ENCODE peak calls at places on chromosomes 6 and 20, in nine cellular contexts. One of them, this sample, is unnamed.

GRCh38 chr6:166806962-166807757 is 149.2 kb downstream of the RNASET2 start:
- DNase-seq in lower lobe of right lung: no peak
- DNase-seq in MM.1S: no peak
- DNase-seq in CD8-positive, alpha-beta T cell: no peak
- DNase-seq in hepatocyte: no peak
- DNase-seq in lower leg skin: no peak
- DNase-seq in upper lobe of left lung: no peak
- DNase-seq in cardiac muscle cell: no peak
- DNase-seq in uterus: no peak
- DNase-seq in this sample: no peak

GRCh38 chr6:7273709-7274108 is 39.3 kb downstream of the SSR1 start:
- DNase-seq in lower lobe of right lung: no peak
- DNase-seq in MM.1S: no peak
- DNase-seq in CD8-positive, alpha-beta T cell: peak
- DNase-seq in hepatocyte: no peak
- DNase-seq in lower leg skin: no peak
- DNase-seq in upper lobe of left lung: no peak
- DNase-seq in cardiac muscle cell: no peak
- DNase-seq in uterus: no peak
- DNase-seq in this sample: no peak

GRCh38 chr6:14440891-14441358 is 323.4 kb downstream of the CD83 start:
- DNase-seq in lower lobe of right lung: no peak
- DNase-seq in MM.1S: no peak
- DNase-seq in CD8-positive, alpha-beta T cell: no peak
- DNase-seq in hepatocyte: no peak
- DNase-seq in lower leg skin: no peak
- DNase-seq in upper lobe of left lung: no peak
- DNase-seq in cardiac muscle cell: no peak
- DNase-seq in uterus: no peak
- DNase-seq in this sample: no peak

GRCh38 chr20:53900380-53900999 is 169.9 kb downstream of the BCAS1 start:
- DNase-seq in lower lobe of right lung: no peak
- DNase-seq in MM.1S: no peak
- DNase-seq in CD8-positive, alpha-beta T cell: no peak
- DNase-seq in hepatocyte: no peak
- DNase-seq in lower leg skin: no peak
- DNase-seq in upper lobe of left lung: no peak
- DNase-seq in cardiac muscle cell: peak
- DNase-seq in uterus: no peak
- DNase-seq in this sample: no peak

GRCh38 chr20:11261533-11262000 is 587.8 kb upstream of the JAG1 start:
- DNase-seq in lower lobe of right lung: no peak
- DNase-seq in MM.1S: no peak
- DNase-seq in CD8-positive, alpha-beta T cell: no peak
- DNase-seq in hepatocyte: no peak
- DNase-seq in lower leg skin: no peak
- DNase-seq in upper lobe of left lung: no peak
- DNase-seq in cardiac muscle cell: peak
- DNase-seq in uterus: no peak
- DNase-seq in this sample: no peak

GRCh38 chr6:52724406-52725121 is 38.7 kb downstream of the GSTA2 start:
- DNase-seq in lower lobe of right lung: peak
- DNase-seq in MM.1S: peak
- DNase-seq in CD8-positive, alpha-beta T cell: peak
- DNase-seq in hepatocyte: peak
- DNase-seq in lower leg skin: peak
- DNase-seq in upper lobe of left lung: no peak
- DNase-seq in cardiac muscle cell: peak
- DNase-seq in uterus: peak
- DNase-seq in this sample: peak

GRCh38 chr20:45816951-45817651 is 4.7 kb downstream of the UBE2C start:
- DNase-seq in lower lobe of right lung: no peak
- DNase-seq in MM.1S: no peak
- DNase-seq in CD8-positive, alpha-beta T cell: no peak
- DNase-seq in hepatocyte: no peak
- DNase-seq in lower leg skin: no peak
- DNase-seq in upper lobe of left lung: no peak
- DNase-seq in cardiac muscle cell: no peak
- DNase-seq in uterus: no peak
- DNase-seq in this sample: no peak

GRCh38 chr6:17684134-17684533 is 22.6 kb downstream of the NUP153 start:
- DNase-seq in lower lobe of right lung: no peak
- DNase-seq in MM.1S: no peak
- DNase-seq in CD8-positive, alpha-beta T cell: no peak
- DNase-seq in hepatocyte: no peak
- DNase-seq in lower leg skin: no peak
- DNase-seq in upper lobe of left lung: no peak
- DNase-seq in cardiac muscle cell: no peak
- DNase-seq in uterus: no peak
- DNase-seq in this sample: no peak

GRCh38 chr20:50071039-50071888 is 41.7 kb downstream of the UBE2V1 start:
- DNase-seq in lower lobe of right lung: peak
- DNase-seq in MM.1S: peak
- DNase-seq in CD8-positive, alpha-beta T cell: peak
- DNase-seq in hepatocyte: peak
- DNase-seq in lower leg skin: peak
- DNase-seq in upper lobe of left lung: peak
- DNase-seq in cardiac muscle cell: peak
- DNase-seq in uterus: peak
- DNase-seq in this sample: peak

GRCh38 chr6:27188206-27188884 is 59.2 kb upstream of the PRSS16 start:
- DNase-seq in lower lobe of right lung: peak
- DNase-seq in MM.1S: peak
- DNase-seq in CD8-positive, alpha-beta T cell: peak
- DNase-seq in hepatocyte: peak
- DNase-seq in lower leg skin: peak
- DNase-seq in upper lobe of left lung: no peak
- DNase-seq in cardiac muscle cell: peak
- DNase-seq in uterus: peak
- DNase-seq in this sample: peak

GRCh38 chr20:4925842-4926530 is 75.3 kb downstream of the SLC23A2 start:
- DNase-seq in lower lobe of right lung: peak
- DNase-seq in MM.1S: no peak
- DNase-seq in CD8-positive, alpha-beta T cell: no peak
- DNase-seq in hepatocyte: no peak
- DNase-seq in lower leg skin: peak
- DNase-seq in upper lobe of left lung: no peak
- DNase-seq in cardiac muscle cell: peak
- DNase-seq in uterus: peak
- DNase-seq in this sample: no peak

GRCh38 chr6:19354181-19354580 is 483.0 kb upstream of the ID4 start:
- DNase-seq in lower lobe of right lung: no peak
- DNase-seq in MM.1S: no peak
- DNase-seq in CD8-positive, alpha-beta T cell: no peak
- DNase-seq in hepatocyte: no peak
- DNase-seq in lower leg skin: no peak
- DNase-seq in upper lobe of left lung: no peak
- DNase-seq in cardiac muscle cell: no peak
- DNase-seq in uterus: no peak
- DNase-seq in this sample: no peak

GRCh38 chr20:49482621-49483017 is at the start of gene KCNB1:
- DNase-seq in lower lobe of right lung: peak
- DNase-seq in MM.1S: peak
- DNase-seq in CD8-positive, alpha-beta T cell: peak
- DNase-seq in hepatocyte: peak
- DNase-seq in lower leg skin: peak
- DNase-seq in upper lobe of left lung: peak
- DNase-seq in cardiac muscle cell: peak
- DNase-seq in uterus: peak
- DNase-seq in this sample: peak

GRCh38 chr20:53750827-53751393 is 157.3 kb upstream of the ZNF217 start:
- DNase-seq in lower lobe of right lung: no peak
- DNase-seq in MM.1S: no peak
- DNase-seq in CD8-positive, alpha-beta T cell: peak
- DNase-seq in hepatocyte: peak
- DNase-seq in lower leg skin: peak
- DNase-seq in upper lobe of left lung: no peak
- DNase-seq in cardiac muscle cell: peak
- DNase-seq in uterus: peak
- DNase-seq in this sample: no peak

GRCh38 chr20:47795214-47795667 is 10.0 kb upstream of the SULF2 start:
- DNase-seq in lower lobe of right lung: peak
- DNase-seq in MM.1S: no peak
- DNase-seq in CD8-positive, alpha-beta T cell: no peak
- DNase-seq in hepatocyte: no peak
- DNase-seq in lower leg skin: peak
- DNase-seq in upper lobe of left lung: no peak
- DNase-seq in cardiac muscle cell: peak
- DNase-seq in uterus: no peak
- DNase-seq in this sample: no peak

GRCh38 chr6:36753671-36754485 is 56.3 kb downstream of the RAB44 start:
- DNase-seq in lower lobe of right lung: no peak
- DNase-seq in MM.1S: no peak
- DNase-seq in CD8-positive, alpha-beta T cell: no peak
- DNase-seq in hepatocyte: no peak
- DNase-seq in lower leg skin: no peak
- DNase-seq in upper lobe of left lung: no peak
- DNase-seq in cardiac muscle cell: no peak
- DNase-seq in uterus: no peak
- DNase-seq in this sample: no peak

GRCh38 chr6:42142118-42142835 is at the start of gene C6orf132:
- DNase-seq in lower lobe of right lung: peak
- DNase-seq in MM.1S: no peak
- DNase-seq in CD8-positive, alpha-beta T cell: no peak
- DNase-seq in hepatocyte: peak
- DNase-seq in lower leg skin: peak
- DNase-seq in upper lobe of left lung: peak
- DNase-seq in cardiac muscle cell: peak
- DNase-seq in uterus: peak
- DNase-seq in this sample: no peak
- H3K4me3 ChIP-seq in lower lobe of right lung: peak
- H3K4me3 ChIP-seq in MM.1S: no peak
- H3K4me3 ChIP-seq in CD8-positive, alpha-beta T cell: peak
- H3K4me3 ChIP-seq in hepatocyte: peak
- H3K4me3 ChIP-seq in lower leg skin: peak
- H3K4me3 ChIP-seq in upper lobe of left lung: peak
- H3K4me3 ChIP-seq in cardiac muscle cell: peak
- H3K4me3 ChIP-seq in uterus: peak
- H3K4me3 ChIP-seq in this sample: no peak

GRCh38 chr6:124854338-124854922 is 107.8 kb upstream of the RNF217 start:
- DNase-seq in lower lobe of right lung: no peak
- DNase-seq in MM.1S: peak
- DNase-seq in CD8-positive, alpha-beta T cell: no peak
- DNase-seq in hepatocyte: no peak
- DNase-seq in lower leg skin: no peak
- DNase-seq in upper lobe of left lung: no peak
- DNase-seq in cardiac muscle cell: peak
- DNase-seq in uterus: no peak
- DNase-seq in this sample: no peak
- TF ChIP-seq CTCF in lower lobe of right lung: no peak
- TF ChIP-seq CTCF in MM.1S: peak
- TF ChIP-seq CTCF in CD8-positive, alpha-beta T cell: no peak
- TF ChIP-seq CTCF in hepatocyte: peak
- TF ChIP-seq CTCF in lower leg skin: no peak
- TF ChIP-seq CTCF in upper lobe of left lung: no peak
- TF ChIP-seq CTCF in cardiac muscle cell: peak
- TF ChIP-seq CTCF in uterus: no peak
- TF ChIP-seq CTCF in this sample: no peak

DNA sequence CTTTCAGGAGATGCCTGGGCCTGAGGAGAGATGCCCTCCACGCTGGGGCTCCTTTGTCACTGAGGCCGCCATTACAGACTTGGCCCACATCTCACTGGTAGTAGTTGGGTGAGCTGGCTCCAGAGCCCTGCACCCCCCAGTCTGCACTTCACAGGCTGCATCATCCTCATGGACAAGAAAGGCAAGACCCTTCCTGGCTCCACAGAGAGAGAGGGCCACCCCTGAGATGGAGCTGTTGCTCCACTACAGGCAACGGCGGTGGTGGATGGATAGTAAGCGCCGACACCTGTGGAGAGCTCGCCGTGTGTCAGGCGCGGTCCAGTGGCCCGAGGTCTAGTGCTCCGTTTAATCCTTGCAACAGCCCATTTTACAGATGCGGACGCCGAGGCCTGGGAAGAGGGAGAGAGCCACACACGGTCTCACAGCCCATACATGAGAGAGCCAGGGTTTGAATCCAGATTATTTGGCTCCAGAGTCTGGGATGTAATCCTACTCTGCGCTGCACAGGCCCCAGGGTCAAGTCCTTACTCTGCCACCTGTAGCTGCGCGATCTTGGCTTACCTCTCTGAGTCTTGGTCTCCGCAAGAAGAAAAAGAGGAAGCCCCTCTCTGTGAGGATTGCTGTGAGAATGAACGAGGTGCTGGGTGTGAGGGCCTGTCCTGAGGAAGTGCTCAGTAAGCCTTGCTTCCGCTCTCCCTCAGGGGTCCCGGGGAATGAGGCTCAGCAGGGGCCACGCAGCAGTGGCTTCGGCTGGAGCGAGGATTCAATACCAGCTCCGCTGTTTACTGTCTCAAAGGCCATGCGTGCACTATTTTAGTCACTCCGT is 34.5 kb downstream of the SPDEF start:
- DNase-seq in lower lobe of right lung: peak
- DNase-seq in MM.1S: no peak
- DNase-seq in CD8-positive, alpha-beta T cell: no peak
- DNase-seq in hepatocyte: no peak
- DNase-seq in lower leg skin: no peak
- DNase-seq in upper lobe of left lung: no peak
- DNase-seq in cardiac muscle cell: no peak
- DNase-seq in uterus: no peak
- DNase-seq in this sample: no peak
- H3K4me3 ChIP-seq in lower lobe of right lung: no peak
- H3K4me3 ChIP-seq in MM.1S: no peak
- H3K4me3 ChIP-seq in CD8-positive, alpha-beta T cell: no peak
- H3K4me3 ChIP-seq in hepatocyte: no peak
- H3K4me3 ChIP-seq in lower leg skin: no peak
- H3K4me3 ChIP-seq in upper lobe of left lung: no peak
- H3K4me3 ChIP-seq in cardiac muscle cell: no peak
- H3K4me3 ChIP-seq in uterus: no peak
- H3K4me3 ChIP-seq in this sample: no peak

GRCh38 chr20:43787937-43788336 is 61.1 kb upstream of the GTSF1L start:
- DNase-seq in lower lobe of right lung: no peak
- DNase-seq in MM.1S: peak
- DNase-seq in CD8-positive, alpha-beta T cell: no peak
- DNase-seq in hepatocyte: no peak
- DNase-seq in lower leg skin: no peak
- DNase-seq in upper lobe of left lung: no peak
- DNase-seq in cardiac muscle cell: no peak
- DNase-seq in uterus: no peak
- DNase-seq in this sample: peak
- TF ChIP-seq CTCF in lower lobe of right lung: no peak
- TF ChIP-seq CTCF in MM.1S: no peak
- TF ChIP-seq CTCF in CD8-positive, alpha-beta T cell: no peak
- TF ChIP-seq CTCF in hepatocyte: no peak
- TF ChIP-seq CTCF in lower leg skin: no peak
- TF ChIP-seq CTCF in upper lobe of left lung: no peak
- TF ChIP-seq CTCF in cardiac muscle cell: no peak
- TF ChIP-seq CTCF in uterus: no peak
- TF ChIP-seq CTCF in this sample: no peak

GRCh38 chr6:164911873-164912580 is 397.4 kb downstream of the C6orf118 start:
- DNase-seq in lower lobe of right lung: no peak
- DNase-seq in MM.1S: no peak
- DNase-seq in CD8-positive, alpha-beta T cell: no peak
- DNase-seq in hepatocyte: no peak
- DNase-seq in lower leg skin: no peak
- DNase-seq in upper lobe of left lung: no peak
- DNase-seq in cardiac muscle cell: no peak
- DNase-seq in uterus: no peak
- DNase-seq in this sample: no peak

DNA sequence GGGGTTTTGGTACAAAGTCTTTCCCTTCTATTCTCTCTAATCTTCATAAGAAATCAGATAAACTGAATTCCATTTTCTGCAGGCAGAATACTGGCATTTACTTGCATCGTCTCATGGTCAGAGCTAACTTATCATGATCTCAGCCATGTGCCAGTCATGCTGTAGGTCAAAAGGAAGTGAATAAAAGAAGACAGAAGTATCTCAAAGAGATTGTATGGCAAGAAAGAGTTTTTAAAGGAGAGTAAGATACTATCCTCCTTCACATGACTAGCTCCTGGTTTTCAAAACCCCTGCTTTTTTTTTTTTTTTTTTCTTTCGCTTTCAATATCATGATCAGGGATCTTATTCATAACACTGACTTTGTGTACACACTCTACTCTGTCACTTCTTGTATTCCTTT is 398.3 kb downstream of the C6orf118 start:
- DNase-seq in lower lobe of right lung: no peak
- DNase-seq in MM.1S: peak
- DNase-seq in CD8-positive, alpha-beta T cell: no peak
- DNase-seq in hepatocyte: no peak
- DNase-seq in lower leg skin: no peak
- DNase-seq in upper lobe of left lung: no peak
- DNase-seq in cardiac muscle cell: no peak
- DNase-seq in uterus: no peak
- DNase-seq in this sample: no peak
- H3K4me3 ChIP-seq in lower lobe of right lung: peak
- H3K4me3 ChIP-seq in MM.1S: peak
- H3K4me3 ChIP-seq in CD8-positive, alpha-beta T cell: no peak
- H3K4me3 ChIP-seq in hepatocyte: no peak
- H3K4me3 ChIP-seq in lower leg skin: no peak
- H3K4me3 ChIP-seq in upper lobe of left lung: peak
- H3K4me3 ChIP-seq in cardiac muscle cell: no peak
- H3K4me3 ChIP-seq in uterus: no peak
- H3K4me3 ChIP-seq in this sample: no peak